ENCODE peak calls at places on chromosomes 13 and 19, in eight cellular contexts. P, E, F, V, S, N, J and O are unnamed samples.

GRCh38 chr19:10120538-10121198 is 969 bp upstream of the EIF3G start:
- DNase-seq in E (peak; percentile 41), S (no peak), V (no peak), F (no peak), P (no peak), J (no peak), N (no peak), O (no peak)

GRCh38 chr19:13055213-13056051 is 47.2 kb downstream of the LYL1 start:
- DNase-seq in N (peak; percentile 78), S (peak; percentile 88), P (no peak), V (no peak), J (peak; percentile 36), F (no peak), E (peak; percentile 86), O (peak; percentile 88)

GRCh38 chr19:46217476-46217875 is 12.1 kb upstream of the IGFL1 start:
- DNase-seq in P (no peak), F (no peak), N (no peak), S (no peak), J (no peak), E (no peak), V (no peak), O (no peak)

GRCh38 chr13:102798653-102799543 is at the start of the genes BIVM and POGLUT2:
- DNase-seq in P (peak; percentile 88), E (peak; percentile 92), V (peak; percentile 93), N (peak; percentile 92), J (peak; percentile 71), F (peak; percentile 76), S (peak; percentile 93), O (peak; percentile 91)

GRCh38 chr13:108508263-108508662 is 121.1 kb upstream of the MYO16 start:
- DNase-seq in J (peak; percentile 0), F (no peak), P (no peak), S (no peak), V (no peak), E (no peak), N (no peak), O (no peak)

GRCh38 chr13:72774019-72774418 is 7.7 kb downstream of the DIS3 start:
- DNase-seq in E (no peak), V (no peak), F (no peak), N (no peak), P (no peak), S (no peak), J (no peak), O (no peak)

GRCh38 chr19:11247391-11247790 is 8.0 kb downstream of the ANGPTL8 start:
- DNase-seq in F (no peak), E (peak; percentile 37), V (no peak), S (peak; percentile 93), J (no peak), P (no peak), N (peak; percentile 94), O (peak; percentile 75)

GRCh38 chr13:37531054-37531453 is 67.5 kb downstream of the POSTN start:
- DNase-seq in N (no peak), E (no peak), V (no peak), P (no peak), S (no peak), J (no peak), F (no peak), O (no peak)

GRCh38 chr13:94731028-94731427 is 18.7 kb upstream of the SOX21 start:
- DNase-seq in N (no peak), F (no peak), V (no peak), P (no peak), E (no peak), S (no peak), J (no peak), O (no peak)

GRCh38 chr19:51131780-51132680 is 7.3 kb downstream of the SIGLEC9 start:
- DNase-seq in V (no peak), N (peak; percentile 69), P (peak; percentile 17), J (no peak), E (no peak), S (no peak), F (no peak), O (no peak)

GRCh38 chr19:28435551-28436261 is 777.2 kb downstream of the UQCRFS1 start:
- DNase-seq in E (no peak), S (no peak), F (no peak), P (no peak), N (no peak), J (no peak), V (no peak), O (no peak)

GRCh38 chr19:15780595-15781418 is 6.7 kb upstream of the OR10H5 start:
- DNase-seq in N (no peak), E (no peak), S (no peak), J (no peak), P (peak; percentile 7), V (peak; percentile 24), F (no peak), O (no peak)

GRCh38 chr19:18194554-18195238 is 1.7 kb downstream of the MPV17L2 start:
- DNase-seq in S (no peak), P (no peak), J (no peak), F (no peak), E (no peak), N (no peak), V (no peak), O (no peak)

GRCh38 chr19:42295831-42296525 is 6.0 kb upstream of the PRR19 start:
- DNase-seq in J (peak; percentile 97), N (peak; percentile 86), V (peak; percentile 89), P (peak; percentile 63), E (peak; percentile 88), S (peak; percentile 90), F (peak; percentile 85), O (peak; percentile 91)

GRCh38 chr19:8377598-8377997 is 12.6 kb upstream of the RAB11B start:
- DNase-seq in J (no peak), P (no peak), N (no peak), E (no peak), S (no peak), F (no peak), V (no peak), O (no peak)

GRCh38 chr19:3146677-3147100 is 10.9 kb downstream of the GNA15 start:
- DNase-seq in P (no peak), E (no peak), V (no peak), J (peak; percentile 42), N (no peak), S (peak; percentile 81), F (peak; percentile 62), O (no peak)

GRCh38 chr19:36014029-36014924 is at the start of gene ALKBH6:
- DNase-seq in F (peak; percentile 99), S (peak; percentile 100), E (peak; percentile 100), P (peak; percentile 99), V (peak; percentile 100), J (peak; percentile 100), N (peak; percentile 100), O (peak; percentile 100)

GRCh38 chr19:43462887-43463380 is 2.5 kb downstream of the LYPD3 start:
- DNase-seq in V (no peak), S (no peak), E (no peak), P (no peak), J (no peak), N (no peak), F (no peak), O (no peak)

GRCh38 chr19:41795031-41795461 is 1.3 kb upstream of the CEACAM3 start:
- DNase-seq in V (peak; percentile 13), F (peak; percentile 53), E (peak; percentile 51), S (no peak), J (peak; percentile 76), P (no peak), N (peak; percentile 18), O (no peak)

GRCh38 chr13:74290324-74290773 is 156.1 kb upstream of the KLF12 start:
- DNase-seq in V (peak; percentile 30), P (peak; percentile 72), E (no peak), N (peak; percentile 55), F (peak; percentile 23), J (no peak), S (no peak), O (no peak)

GRCh38 chr19:43690890-43691289 is 20.9 kb upstream of the PLAUR start:
- DNase-seq in V (no peak), F (no peak), P (no peak), J (no peak), N (no peak), S (no peak), E (no peak), O (no peak)

GRCh38 chr13:40376296-40376849 is 290.1 kb downstream of the FOXO1 start:
- DNase-seq in P (no peak), V (no peak), J (no peak), F (no peak), E (no peak), N (no peak), S (no peak), O (no peak)

GRCh38 chr19:18894254-18895037 is 1.5 kb downstream of the CERS1 start:
- DNase-seq in E (no peak), J (no peak), P (peak; percentile 98), N (no peak), S (no peak), V (peak; percentile 95), F (no peak), O (no peak)

GRCh38 chr19:47729799-47730520 is 15.4 kb upstream of the NOP53 start:
- DNase-seq in V (peak; percentile 37), F (no peak), S (peak; percentile 91), P (no peak), J (peak; percentile 96), E (peak; percentile 69), N (peak; percentile 88), O (peak; percentile 86)

GRCh38 chr13:21826214-21827015 is 155.5 kb downstream of the FGF9 start:
- DNase-seq in E (no peak), P (no peak), F (no peak), V (no peak), J (no peak), N (no peak), S (no peak), O (no peak)

GRCh38 chr13:67283602-67284001 is 53.5 kb upstream of the PCDH9 start:
- DNase-seq in J (peak; percentile 4), F (no peak), V (no peak), P (no peak), S (no peak), E (no peak), N (no peak), O (no peak)

GRCh38 chr19:33273881-33274662 is 28.3 kb downstream of the CEBPA start:
- DNase-seq in J (peak; percentile 70), N (peak; percentile 40), F (no peak), E (peak; percentile 55), V (peak; percentile 22), S (no peak), P (no peak), O (no peak)

GRCh38 chr13:106187501-106187900 is 348.0 kb downstream of the EFNB2 start:
- DNase-seq in N (no peak), S (no peak), F (no peak), E (no peak), J (no peak), P (no peak), V (no peak), O (no peak)

GRCh38 chr13:87923713-87924112 is 252.5 kb downstream of the SLITRK5 start:
- DNase-seq in E (no peak), S (no peak), N (no peak), V (no peak), P (no peak), F (no peak), J (no peak), O (no peak)

GRCh38 chr13:35964764-35965163 is 166.4 kb downstream of the DCLK1 start:
- DNase-seq in F (no peak), N (no peak), P (no peak), S (no peak), V (no peak), J (no peak), E (no peak), O (no peak)

GRCh38 chr19:6766357-6767080 is 716 bp downstream of the SH2D3A start:
- DNase-seq in S (no peak), J (no peak), N (no peak), V (no peak), F (no peak), E (no peak), P (no peak), O (no peak)

GRCh38 chr13:31073859-31074718 is 87.6 kb downstream of the HSPH1 start:
- DNase-seq in S (no peak), V (no peak), F (no peak), N (no peak), J (no peak), P (peak; percentile 3), E (no peak), O (no peak)

GRCh38 chr13:41563501-41564001 is 106.2 kb downstream of the RGCC start:
- DNase-seq in J (no peak), V (peak; percentile 52), E (no peak), N (peak; percentile 42), P (peak; percentile 87), F (no peak), S (no peak), O (no peak)